ENCODE peak calls at places on chromosomes 13 and 19, in eight cellular contexts. One of them, this sample, is unnamed. For H3K36me3, the result is how much of the 10 kb centered on the place peaks cover.

GRCh38 chr19:13503570-13504235 is 2.6 kb downstream of the CACNA1A start:
- DNase-seq in stomach: no peak
- DNase-seq in HepG2: no peak
- DNase-seq in adrenal gland: no peak
- DNase-seq in heart left ventricle: no peak
- DNase-seq in endothelial cell of umbilical vein: no peak
- DNase-seq in IMR-90: no peak
- DNase-seq in tibial nerve: no peak
- DNase-seq in this sample: no peak

GRCh38 chr13:24741016-24741662 is 22.8 kb upstream of the RNF17 start:
- DNase-seq in IMR-90: no peak
- DNase-seq in adrenal gland: no peak
- DNase-seq in HepG2: peak
- DNase-seq in tibial nerve: no peak
- DNase-seq in heart left ventricle: no peak
- DNase-seq in endothelial cell of umbilical vein: no peak
- DNase-seq in stomach: no peak
- DNase-seq in this sample: no peak

GRCh38 chr19:53808710-53809125 is 15.4 kb downstream of the NLRP12 start:
- DNase-seq in adrenal gland: no peak
- DNase-seq in HepG2: peak
- DNase-seq in stomach: no peak
- DNase-seq in endothelial cell of umbilical vein: peak
- DNase-seq in tibial nerve: no peak
- DNase-seq in IMR-90: peak
- DNase-seq in heart left ventricle: no peak
- DNase-seq in this sample: no peak

GRCh38 chr13:50244913-50245574 is 229.8 kb downstream of the KCNRG start:
- DNase-seq in stomach: peak
- DNase-seq in heart left ventricle: no peak
- DNase-seq in HepG2: peak
- DNase-seq in endothelial cell of umbilical vein: peak
- DNase-seq in IMR-90: peak
- DNase-seq in adrenal gland: peak
- DNase-seq in tibial nerve: no peak
- DNase-seq in this sample: no peak

GRCh38 chr13:110254151-110254679 is 52.7 kb downstream of the COL4A1 start:
- DNase-seq in HepG2: no peak
- DNase-seq in stomach: no peak
- DNase-seq in tibial nerve: no peak
- DNase-seq in heart left ventricle: no peak
- DNase-seq in IMR-90: peak
- DNase-seq in adrenal gland: peak
- DNase-seq in endothelial cell of umbilical vein: no peak
- DNase-seq in this sample: peak

GRCh38 chr19:49973987-49974386 is 13.0 kb upstream of the SIGLEC11 start:
- DNase-seq in endothelial cell of umbilical vein: no peak
- DNase-seq in IMR-90: no peak
- DNase-seq in adrenal gland: no peak
- DNase-seq in heart left ventricle: no peak
- DNase-seq in tibial nerve: no peak
- DNase-seq in stomach: no peak
- DNase-seq in HepG2: no peak
- DNase-seq in this sample: no peak

GRCh38 chr13:87972568-87972967 is 301.4 kb downstream of the SLITRK5 start:
- DNase-seq in endothelial cell of umbilical vein: no peak
- DNase-seq in stomach: no peak
- DNase-seq in tibial nerve: no peak
- DNase-seq in heart left ventricle: no peak
- DNase-seq in IMR-90: no peak
- DNase-seq in HepG2: no peak
- DNase-seq in adrenal gland: no peak
- DNase-seq in this sample: no peak

GRCh38 chr13:44814144-44814543 is 175.1 kb downstream of the NUFIP1 start:
- DNase-seq in heart left ventricle: no peak
- DNase-seq in tibial nerve: no peak
- DNase-seq in stomach: no peak
- DNase-seq in HepG2: no peak
- DNase-seq in IMR-90: no peak
- DNase-seq in adrenal gland: no peak
- DNase-seq in endothelial cell of umbilical vein: no peak
- DNase-seq in this sample: no peak

GRCh38 chr19:56837004-56837403 is 3.5 kb downstream of the PEG3 start:
- DNase-seq in HepG2: peak
- DNase-seq in adrenal gland: peak
- DNase-seq in IMR-90: no peak
- DNase-seq in tibial nerve: no peak
- DNase-seq in endothelial cell of umbilical vein: no peak
- DNase-seq in heart left ventricle: no peak
- DNase-seq in stomach: no peak
- DNase-seq in this sample: no peak

GRCh38 chr19:55352746-55353145 is 1.8 kb downstream of the COX6B2 start:
- DNase-seq in tibial nerve: no peak
- DNase-seq in heart left ventricle: no peak
- DNase-seq in endothelial cell of umbilical vein: no peak
- DNase-seq in stomach: no peak
- DNase-seq in adrenal gland: no peak
- DNase-seq in HepG2: no peak
- DNase-seq in IMR-90: no peak
- DNase-seq in this sample: no peak

GRCh38 chr13:103236213-103236612 is 170.0 kb upstream of the SLC10A2 start:
- DNase-seq in tibial nerve: no peak
- DNase-seq in stomach: no peak
- DNase-seq in HepG2: no peak
- DNase-seq in heart left ventricle: no peak
- DNase-seq in IMR-90: no peak
- DNase-seq in adrenal gland: no peak
- DNase-seq in endothelial cell of umbilical vein: no peak
- DNase-seq in this sample: no peak

GRCh38 chr13:113210834-113211233 is 1.4 kb downstream of the CUL4A start:
- DNase-seq in IMR-90: no peak
- DNase-seq in adrenal gland: no peak
- DNase-seq in HepG2: no peak
- DNase-seq in endothelial cell of umbilical vein: no peak
- DNase-seq in stomach: no peak
- DNase-seq in heart left ventricle: no peak
- DNase-seq in tibial nerve: no peak
- DNase-seq in this sample: no peak
- H3K36me3 ChIP-seq in IMR-90: under half
- H3K36me3 ChIP-seq in adrenal gland: under half
- H3K36me3 ChIP-seq in HepG2: under half
- H3K36me3 ChIP-seq in endothelial cell of umbilical vein: under half
- H3K36me3 ChIP-seq in stomach: under half
- H3K36me3 ChIP-seq in heart left ventricle: under half
- H3K36me3 ChIP-seq in tibial nerve: under half
- H3K36me3 ChIP-seq in this sample: under half

DNA sequence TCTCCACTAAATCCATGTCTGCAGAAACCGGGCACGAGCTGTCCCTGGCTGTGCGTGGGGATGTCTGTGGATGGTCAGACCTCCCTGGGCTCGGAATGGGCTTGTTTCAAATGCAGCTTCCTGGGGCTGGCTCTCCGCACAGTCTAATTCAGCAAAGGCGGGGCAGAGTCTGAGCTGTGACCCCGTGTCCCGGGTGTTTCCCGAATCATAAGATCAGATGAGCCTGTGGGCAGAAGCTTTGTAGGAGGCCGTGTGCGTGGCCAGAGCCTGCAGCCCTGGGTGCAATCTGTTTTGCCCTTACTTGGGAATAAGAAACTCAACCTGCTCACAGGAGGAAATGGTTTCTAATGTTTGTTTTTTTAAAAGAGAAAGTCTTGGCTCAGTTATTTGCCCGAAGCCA is 13.9 kb upstream of the GNA11 start:
- DNase-seq in stomach: no peak
- DNase-seq in endothelial cell of umbilical vein: peak
- DNase-seq in tibial nerve: no peak
- DNase-seq in HepG2: no peak
- DNase-seq in heart left ventricle: peak
- DNase-seq in adrenal gland: no peak
- DNase-seq in IMR-90: peak
- DNase-seq in this sample: no peak
- TF ChIP-seq POLR2A in stomach: no peak
- TF ChIP-seq POLR2A in endothelial cell of umbilical vein: no peak
- TF ChIP-seq POLR2A in tibial nerve: no peak
- TF ChIP-seq POLR2A in HepG2: no peak
- TF ChIP-seq POLR2A in heart left ventricle: no peak
- TF ChIP-seq POLR2A in adrenal gland: no peak
- TF ChIP-seq POLR2A in IMR-90: no peak
- TF ChIP-seq POLR2A in this sample: no peak

GRCh38 chr19:8396563-8397203 is 6.5 kb downstream of the RAB11B start:
- DNase-seq in endothelial cell of umbilical vein: peak
- DNase-seq in HepG2: peak
- DNase-seq in stomach: peak
- DNase-seq in IMR-90: peak
- DNase-seq in adrenal gland: peak
- DNase-seq in tibial nerve: no peak
- DNase-seq in heart left ventricle: peak
- DNase-seq in this sample: no peak
- TF ChIP-seq CTCF in endothelial cell of umbilical vein: peak
- TF ChIP-seq CTCF in HepG2: peak
- TF ChIP-seq CTCF in stomach: no peak
- TF ChIP-seq CTCF in IMR-90: peak
- TF ChIP-seq CTCF in adrenal gland: peak
- TF ChIP-seq CTCF in tibial nerve: peak
- TF ChIP-seq CTCF in heart left ventricle: peak
- TF ChIP-seq CTCF in this sample: peak

GRCh38 chr19:4415352-4415751 is 12.9 kb downstream of the CHAF1A start:
- DNase-seq in adrenal gland: peak
- DNase-seq in tibial nerve: no peak
- DNase-seq in heart left ventricle: no peak
- DNase-seq in IMR-90: no peak
- DNase-seq in HepG2: no peak
- DNase-seq in endothelial cell of umbilical vein: no peak
- DNase-seq in stomach: no peak
- DNase-seq in this sample: no peak
- H3K36me3 ChIP-seq in adrenal gland: under half
- H3K36me3 ChIP-seq in tibial nerve: under half
- H3K36me3 ChIP-seq in heart left ventricle: under half
- H3K36me3 ChIP-seq in IMR-90: under half
- H3K36me3 ChIP-seq in HepG2: under half
- H3K36me3 ChIP-seq in endothelial cell of umbilical vein: under half
- H3K36me3 ChIP-seq in stomach: under half
- H3K36me3 ChIP-seq in this sample: under half

GRCh38 chr13:73388586-73388985 is 329.8 kb downstream of the KLF5 start:
- DNase-seq in heart left ventricle: no peak
- DNase-seq in endothelial cell of umbilical vein: no peak
- DNase-seq in stomach: no peak
- DNase-seq in HepG2: no peak
- DNase-seq in IMR-90: no peak
- DNase-seq in tibial nerve: no peak
- DNase-seq in adrenal gland: no peak
- DNase-seq in this sample: no peak
- TF ChIP-seq POLR2A in heart left ventricle: no peak
- TF ChIP-seq POLR2A in endothelial cell of umbilical vein: no peak
- TF ChIP-seq POLR2A in stomach: no peak
- TF ChIP-seq POLR2A in HepG2: no peak
- TF ChIP-seq POLR2A in IMR-90: no peak
- TF ChIP-seq POLR2A in tibial nerve: no peak
- TF ChIP-seq POLR2A in adrenal gland: no peak
- TF ChIP-seq POLR2A in this sample: no peak

GRCh38 chr19:31249217-31249616 is 100.0 kb downstream of the TSHZ3 start:
- DNase-seq in IMR-90: no peak
- DNase-seq in tibial nerve: no peak
- DNase-seq in heart left ventricle: no peak
- DNase-seq in stomach: no peak
- DNase-seq in endothelial cell of umbilical vein: no peak
- DNase-seq in HepG2: no peak
- DNase-seq in adrenal gland: peak
- DNase-seq in this sample: no peak
- TF ChIP-seq CTCF in IMR-90: no peak
- TF ChIP-seq CTCF in tibial nerve: no peak
- TF ChIP-seq CTCF in heart left ventricle: no peak
- TF ChIP-seq CTCF in stomach: no peak
- TF ChIP-seq CTCF in endothelial cell of umbilical vein: no peak
- TF ChIP-seq CTCF in HepG2: peak
- TF ChIP-seq CTCF in adrenal gland: no peak
- TF ChIP-seq CTCF in this sample: no peak

DNA sequence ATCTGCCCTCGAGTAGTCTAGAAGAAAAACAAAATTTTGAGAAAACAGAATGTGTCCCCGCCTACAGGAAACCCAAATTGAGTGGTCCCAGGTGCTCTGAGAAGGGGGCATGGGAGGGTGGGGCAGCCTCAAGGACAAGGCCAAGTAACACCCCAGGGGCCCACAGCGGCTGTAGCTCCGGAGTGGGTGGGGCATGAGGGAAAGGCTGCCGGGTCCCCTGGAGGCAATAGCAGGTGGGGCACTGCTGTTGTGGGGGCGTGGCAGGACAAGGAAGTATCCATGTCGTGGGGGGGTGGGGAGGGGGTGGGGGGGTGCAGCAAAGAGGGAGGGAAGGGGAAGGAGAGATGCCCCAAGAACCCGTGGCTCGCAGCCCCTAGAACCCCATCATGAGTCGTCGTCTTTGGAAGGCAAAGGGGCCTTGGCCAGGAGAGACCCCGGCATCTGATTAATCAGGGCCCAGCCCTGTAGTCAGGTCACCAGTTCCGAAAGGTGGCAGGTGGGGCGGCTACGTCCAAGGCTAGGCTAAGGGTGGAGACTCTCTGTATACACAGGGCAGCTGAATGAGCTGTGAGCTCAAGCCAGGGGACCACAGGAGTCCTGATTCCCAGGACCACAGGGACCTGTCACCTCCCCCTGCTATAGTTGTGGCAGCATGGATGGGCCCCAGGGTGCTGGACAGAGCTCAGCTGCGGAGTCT is 7.5 kb upstream of the ISYNA1 start:
- DNase-seq in IMR-90: no peak
- DNase-seq in heart left ventricle: no peak
- DNase-seq in endothelial cell of umbilical vein: no peak
- DNase-seq in tibial nerve: no peak
- DNase-seq in stomach: no peak
- DNase-seq in HepG2: no peak
- DNase-seq in adrenal gland: no peak
- DNase-seq in this sample: no peak
- H3K36me3 ChIP-seq in IMR-90: half or more
- H3K36me3 ChIP-seq in heart left ventricle: under half
- H3K36me3 ChIP-seq in endothelial cell of umbilical vein: under half
- H3K36me3 ChIP-seq in tibial nerve: under half
- H3K36me3 ChIP-seq in stomach: half or more
- H3K36me3 ChIP-seq in HepG2: half or more
- H3K36me3 ChIP-seq in adrenal gland: under half
- H3K36me3 ChIP-seq in this sample: half or more

GRCh38 chr19:38736036-38736412 is 8.2 kb downstream of the CAPN12 start:
- DNase-seq in adrenal gland: peak
- DNase-seq in HepG2: no peak
- DNase-seq in heart left ventricle: peak
- DNase-seq in stomach: peak
- DNase-seq in endothelial cell of umbilical vein: no peak
- DNase-seq in tibial nerve: no peak
- DNase-seq in IMR-90: no peak
- DNase-seq in this sample: no peak
- TF ChIP-seq POLR2A in adrenal gland: peak
- TF ChIP-seq POLR2A in HepG2: no peak
- TF ChIP-seq POLR2A in heart left ventricle: no peak
- TF ChIP-seq POLR2A in stomach: no peak
- TF ChIP-seq POLR2A in endothelial cell of umbilical vein: no peak
- TF ChIP-seq POLR2A in tibial nerve: no peak
- TF ChIP-seq POLR2A in IMR-90: no peak
- TF ChIP-seq POLR2A in this sample: no peak

This sample was measured in vagina.